ENCODE peak calls at places on chromosome 4, in four cellular contexts. Q, I, K and D are unnamed samples.

GRCh38 chr4:54234497-54235205 is 5.6 kb downstream of the PDGFRA start:
- DNase-seq in K (no peak), I (peak), Q (no peak), D (no peak)

GRCh38 chr4:97153042-97153441 is 990.2 kb downstream of the STPG2 start:
- DNase-seq in K (no peak), I (no peak), Q (no peak), D (no peak)

GRCh38 chr4:24978291-24979072 is 52.3 kb downstream of the LGI2 start:
- DNase-seq in I (no peak), Q (no peak), K (no peak), D (no peak)

GRCh38 chr4:186685744-186686143 is 37.9 kb downstream of the FAT1 start:
- DNase-seq in K (no peak), I (no peak), Q (peak), D (no peak)

GRCh38 chr4:88033309-88033708 is 25.9 kb downstream of the PKD2 start:
- DNase-seq in K (no peak), I (peak), Q (peak), D (peak)

GRCh38 chr4:48791313-48791712 is 11.2 kb upstream of the FRYL start:
- DNase-seq in Q (no peak), K (no peak), I (no peak), D (no peak)

GRCh38 chr4:94947681-94948108 is 189.9 kb downstream of the BMPR1B start:
- DNase-seq in K (no peak), Q (no peak), I (no peak), D (peak)

GRCh38 chr4:149896428-149896827 is 80.8 kb upstream of the IQCM start:
- DNase-seq in I (no peak), Q (peak), K (no peak), D (peak)

GRCh38 chr4:20253272-20253798 is 1.6 kb downstream of the SLIT2 start:
- DNase-seq in Q (peak), K (no peak), I (peak), D (no peak)

GRCh38 chr4:37928896-37929537 is 31.2 kb upstream of the PTTG2 start:
- DNase-seq in I (no peak), Q (no peak), K (no peak), D (no peak)

GRCh38 chr4:176782794-176783193 is 9.9 kb downstream of the VEGFC start:
- DNase-seq in I (no peak), K (no peak), Q (no peak), D (no peak)

GRCh38 chr4:31089815-31090214 is 369.6 kb downstream of the PCDH7 start:
- DNase-seq in Q (peak), K (no peak), I (no peak), D (no peak)

GRCh38 chr4:108449139-108449538 is 171.2 kb upstream of the RPL34 start:
- DNase-seq in I (no peak), Q (no peak), K (no peak), D (no peak)

GRCh38 chr4:148946271-148946670 is 504.1 kb upstream of the NR3C2 start:
- DNase-seq in I (no peak), K (no peak), Q (no peak), D (no peak)

GRCh38 chr4:174154455-174154854 is 129.0 kb downstream of the FBXO8 start:
- DNase-seq in Q (peak), I (no peak), K (no peak), D (peak)

GRCh38 chr4:25351777-25352421 is 25.2 kb upstream of the ANAPC4 start:
- DNase-seq in K (peak), I (no peak), Q (peak), D (peak)

GRCh38 chr4:102335616-102336015 is 9.7 kb downstream of the SLC39A8 start:
- DNase-seq in K (no peak), I (no peak), Q (no peak), D (no peak)

GRCh38 chr4:170875868-170876267 is 786.1 kb upstream of the AADAT start:
- DNase-seq in I (no peak), Q (no peak), K (no peak), D (no peak)

GRCh38 chr4:80206541-80207171 is 9.4 kb downstream of the PRDM8 start:
- DNase-seq in I (no peak), Q (peak), K (no peak), D (no peak)

GRCh38 chr4:158778065-158778711 is 9.4 kb downstream of the FNIP2 start:
- DNase-seq in Q (no peak), I (no peak), K (no peak), D (no peak)

GRCh38 chr4:118712872-118713271 is 27.7 kb downstream of the METTL14 start:
- DNase-seq in Q (peak), I (no peak), K (no peak), D (no peak)

GRCh38 chr4:73308286-73308685 is 49.7 kb upstream of the ANKRD17 start:
- DNase-seq in I (no peak), Q (peak), K (no peak), D (no peak)

GRCh38 chr4:183017962-183018361 is 81.1 kb upstream of the WWC2 start:
- DNase-seq in Q (no peak), I (no peak), K (no peak), D (no peak)

GRCh38 chr4:8225704-8226443 is 26.8 kb downstream of the SH3TC1 start:
- DNase-seq in I (no peak), Q (no peak), K (no peak), D (no peak)

GRCh38 chr4:72505314-72505744 is 63.7 kb downstream of the ADAMTS3 start:
- DNase-seq in I (peak), Q (peak), K (no peak), D (peak)

GRCh38 chr4:24984602-24985532 is 45.9 kb downstream of the LGI2 start:
- DNase-seq in Q (no peak), K (no peak), I (no peak), D (peak)

GRCh38 chr4:14152834-14153519 is 525.5 kb upstream of the BOD1L1 start:
- DNase-seq in Q (no peak), I (no peak), K (no peak), D (no peak)

GRCh38 chr4:173522160-173522873 is 7.7 kb downstream of the HAND2 start:
- DNase-seq in I (no peak), K (no peak), Q (peak), D (peak)

GRCh38 chr4:11367371-11367770 is 61.3 kb downstream of the HS3ST1 start:
- DNase-seq in Q (peak), K (no peak), I (peak), D (no peak)

GRCh38 chr4:80322716-80323115 is 12.8 kb upstream of the CFAP299 start:
- DNase-seq in I (no peak), Q (peak), K (no peak), D (no peak)

GRCh38 chr4:139913398-139913990 is 240.5 kb downstream of the MAML3 start:
- DNase-seq in I (no peak), Q (no peak), K (no peak), D (no peak)

GRCh38 chr4:3486556-3487270 is 23.6 kb downstream of the DOK7 start:
- DNase-seq in K (no peak), I (no peak), Q (no peak), D (no peak)

GRCh38 chr4:83334425-83335241 is at the start of gene HPSE:
- DNase-seq in Q (peak), K (peak), I (peak), D (peak)

GRCh38 chr4:102474736-102475504 is 26.2 kb upstream of the NFKB1 start:
- DNase-seq in Q (no peak), K (no peak), I (no peak), D (peak)

GRCh38 chr4:83618431-83618830 is 82.5 kb downstream of the GPAT3 start:
- DNase-seq in K (no peak), Q (peak), I (no peak), D (peak)

GRCh38 chr4:147340547-147341225 is 140.2 kb upstream of the EDNRA start:
- DNase-seq in Q (peak), K (no peak), I (no peak), D (no peak)

DNA sequence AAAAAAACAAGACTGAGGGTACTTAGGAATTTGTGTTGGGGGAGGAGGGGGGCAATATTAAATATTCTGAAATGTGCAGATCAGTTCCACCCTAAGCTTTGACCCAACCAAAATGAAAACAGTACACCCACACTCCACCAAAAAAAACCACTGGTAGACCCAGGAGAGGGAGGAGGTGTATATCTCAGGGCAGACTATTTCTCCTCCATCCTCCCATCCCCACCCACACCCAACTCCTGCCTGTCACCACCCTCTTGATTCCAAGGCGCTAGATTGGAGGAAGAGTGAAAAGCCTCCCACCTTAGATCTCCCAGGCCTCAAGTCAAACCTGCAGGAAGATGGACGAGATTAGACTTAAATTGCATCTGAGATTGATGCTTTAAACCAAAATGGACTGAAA is 76.6 kb upstream of the SRD5A3 start:
- DNase-seq in I (no peak), Q (no peak), K (no peak), D (no peak)
- H2BK12ac ChIP-seq in I (no peak), Q (no peak), K (no peak), D (no peak)

DNA sequence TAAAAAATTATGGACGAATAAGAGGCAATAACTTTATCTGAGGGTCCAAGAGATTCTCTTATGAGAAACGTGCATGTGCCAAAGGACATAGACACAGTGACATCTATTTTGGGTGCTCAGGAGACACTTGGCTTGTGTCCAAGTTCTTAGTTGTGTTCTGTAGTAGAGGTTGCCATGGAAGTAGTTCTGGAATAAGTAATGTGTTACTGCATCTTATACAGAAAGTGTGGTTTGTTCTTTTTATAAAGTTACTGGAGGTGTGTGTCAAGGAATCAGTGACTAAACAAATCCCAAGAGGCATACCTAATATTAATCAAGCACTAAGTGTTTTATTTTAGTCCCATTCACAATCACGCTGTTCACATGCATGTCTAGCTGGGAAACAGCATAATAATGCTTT is 305.7 kb downstream of the ARHGAP24 start:
- DNase-seq in Q (peak), K (no peak), I (no peak), D (no peak)
- H3K4me3 ChIP-seq in Q (no peak), K (no peak), I (no peak), D (no peak)

GRCh38 chr4:123591875-123592274 is 195.3 kb downstream of the SPRY1 start:
- DNase-seq in I (no peak), K (no peak), Q (no peak), D (no peak)

GRCh38 chr4:123589361-123589760 is 192.8 kb downstream of the SPRY1 start:
- DNase-seq in K (no peak), Q (no peak), I (no peak), D (no peak)

GRCh38 chr4:123587983-123588494 is 191.4 kb downstream of the SPRY1 start:
- DNase-seq in I (no peak), Q (peak), K (no peak), D (peak)

GRCh38 chr4:123585111-123585510 is 188.5 kb downstream of the SPRY1 start:
- DNase-seq in Q (no peak), K (no peak), I (peak), D (no peak)

DNA sequence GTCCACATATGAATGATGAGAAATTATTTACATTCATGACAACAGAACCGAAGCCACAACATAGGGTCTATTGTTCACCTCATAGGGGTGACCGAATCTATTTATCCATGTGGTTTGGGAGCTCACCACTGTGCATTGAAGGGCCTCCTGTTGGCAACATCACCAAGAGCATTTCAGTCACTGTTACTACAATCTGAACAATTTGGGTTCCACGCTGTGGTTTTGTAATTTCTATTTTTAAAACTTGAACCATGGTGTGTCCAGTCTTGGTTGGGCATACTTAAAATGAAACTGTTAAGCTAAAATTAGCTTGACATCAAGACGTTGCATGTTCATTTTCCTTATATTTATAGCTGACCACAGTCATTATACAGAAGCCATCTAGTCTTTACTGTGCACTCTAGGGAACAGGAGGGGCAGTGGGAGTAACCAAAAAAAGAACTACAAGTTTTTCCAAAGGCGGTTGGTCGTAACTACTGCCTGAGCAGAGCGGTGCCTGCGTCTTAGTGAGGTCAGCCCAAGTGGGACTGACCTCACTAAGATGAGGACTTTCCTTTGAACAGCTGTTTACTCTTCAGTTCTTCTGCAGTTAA is 192.1 kb downstream of the SPRY1 start:
- DNase-seq in Q (peak), I (no peak), K (no peak), D (no peak)
- H3K4ac ChIP-seq in Q (peak), I (no peak), K (no peak), D (no peak)

GRCh38 chr4:79150820-79151416 is 174.9 kb downstream of the NAA11 start:
- DNase-seq in K (no peak), I (no peak), Q (no peak), D (no peak)
- H2BK12ac ChIP-seq in K (no peak), I (no peak), Q (no peak), D (no peak)

GRCh38 chr4:2417196-2417764 is 1.2 kb downstream of the ZFYVE28 start:
- DNase-seq in Q (peak), I (no peak), K (no peak), D (peak)
- H3K4me3 ChIP-seq in Q (peak), I (peak), K (peak), D (no peak)

DNA sequence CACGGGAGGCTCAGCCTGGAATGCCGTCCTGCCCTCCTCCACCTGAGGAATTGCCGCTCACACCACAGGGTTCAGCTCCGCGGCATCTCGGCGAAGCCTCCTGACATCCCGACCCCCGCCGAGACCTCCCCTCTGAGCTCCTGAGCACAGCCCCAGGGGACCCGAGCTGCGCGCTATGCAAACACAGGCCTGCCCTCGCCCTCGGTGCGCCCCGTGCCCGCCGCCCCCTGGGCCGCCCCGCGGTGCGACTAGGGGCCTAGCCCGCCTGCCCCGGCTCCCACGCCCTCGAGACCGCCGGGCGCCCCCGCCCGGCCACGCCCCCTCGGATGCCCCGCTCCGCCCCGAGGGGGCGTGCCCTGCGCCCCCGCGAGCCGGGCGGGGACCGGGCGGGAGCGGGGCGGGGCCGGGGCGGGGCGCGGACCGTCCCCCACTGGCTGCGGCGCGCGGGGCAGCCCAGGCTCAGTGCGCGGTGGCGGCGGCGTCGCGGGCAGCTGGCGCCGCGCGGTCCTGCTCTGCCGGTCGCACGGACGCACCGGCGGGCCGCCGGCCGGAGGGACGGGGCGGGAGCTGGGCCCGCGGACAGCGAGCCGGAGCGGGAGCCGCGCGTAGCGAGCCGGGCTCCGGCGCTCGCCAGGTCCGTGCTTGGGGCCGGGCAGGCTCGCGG is at the start of gene FGFR3:
- DNase-seq in K (peak), I (peak), Q (peak), D (peak)
- H3K4ac ChIP-seq in K (no peak), I (peak), Q (no peak), D (no peak)

GRCh38 chr4:151013944-151014343 is 1.1 kb downstream of the LRBA start:
- DNase-seq in Q (no peak), I (no peak), K (no peak), D (no peak)

GRCh38 chr4:151013491-151013890 is 1.6 kb downstream of the LRBA start:
- DNase-seq in K (no peak), Q (no peak), I (no peak), D (no peak)

GRCh38 chr4:151012836-151013235 is 2.2 kb downstream of the LRBA start:
- DNase-seq in K (no peak), Q (no peak), I (no peak), D (peak)

GRCh38 chr4:151015458-151016344 is 617 bp upstream of the LRBA start:
- DNase-seq in I (peak), K (peak), Q (peak), D (peak)

DNA sequence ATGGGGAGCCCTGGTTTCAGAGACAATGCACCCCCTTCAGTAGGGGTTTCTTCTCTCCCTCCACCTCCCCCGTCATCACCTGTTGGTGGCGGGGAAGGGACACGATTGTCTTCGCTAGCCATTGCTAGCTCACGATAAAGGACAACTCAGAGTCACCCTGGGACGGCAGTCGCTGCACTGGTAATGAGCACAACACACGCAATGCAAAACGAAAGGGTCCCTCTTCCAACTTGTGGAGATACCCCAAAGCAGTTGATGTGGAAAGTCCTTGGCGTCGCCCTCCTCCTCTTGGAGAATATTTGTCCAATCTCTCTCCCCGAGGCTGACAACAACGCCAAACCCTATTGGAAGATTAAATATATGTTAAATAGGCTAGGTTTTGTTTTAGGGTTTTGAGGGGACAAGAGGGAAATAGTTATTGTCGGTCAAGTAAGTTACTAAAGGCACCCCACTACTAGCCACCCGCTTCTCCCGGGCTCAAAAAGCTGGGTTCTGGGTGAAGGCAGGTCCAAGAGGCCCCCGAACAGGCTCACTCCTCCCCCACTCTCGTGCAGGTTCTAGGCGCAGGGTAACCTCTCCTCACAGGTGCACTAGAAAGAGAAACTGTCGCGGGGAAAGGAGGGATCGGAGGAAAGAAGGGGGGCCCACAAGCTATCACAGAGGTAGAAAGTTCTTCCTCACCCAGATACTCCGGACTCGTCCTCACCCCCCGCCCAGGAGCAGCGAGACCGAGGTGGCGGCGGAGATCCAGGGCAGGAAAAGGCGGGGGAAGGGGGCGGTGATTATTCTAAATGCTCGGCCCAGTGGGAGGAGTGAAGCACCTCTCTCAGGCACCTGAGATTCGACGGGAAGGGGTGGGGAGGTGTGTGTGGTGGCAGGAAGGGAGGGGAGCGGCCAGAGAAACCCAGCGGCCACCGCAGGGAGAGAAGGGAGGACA is at the start of gene LRBA:
- DNase-seq in Q (peak), I (peak), K (peak), D (peak)
- H2BK12ac ChIP-seq in Q (peak), I (no peak), K (peak), D (peak)

GRCh38 chr4:1326751-1327525 is 20.1 kb upstream of the UVSSA start:
- DNase-seq in K (no peak), Q (no peak), I (no peak), D (no peak)

GRCh38 chr4:1323635-1324442 is 23.2 kb upstream of the UVSSA start:
- DNase-seq in K (no peak), Q (peak), I (no peak), D (peak)

GRCh38 chr4:1325681-1326635 is 21.1 kb upstream of the UVSSA start:
- DNase-seq in I (no peak), K (no peak), Q (no peak), D (no peak)

GRCh38 chr4:1323280-1323634 is 23.8 kb upstream of the UVSSA start:
- DNase-seq in I (no peak), K (no peak), Q (no peak), D (no peak)

DNA sequence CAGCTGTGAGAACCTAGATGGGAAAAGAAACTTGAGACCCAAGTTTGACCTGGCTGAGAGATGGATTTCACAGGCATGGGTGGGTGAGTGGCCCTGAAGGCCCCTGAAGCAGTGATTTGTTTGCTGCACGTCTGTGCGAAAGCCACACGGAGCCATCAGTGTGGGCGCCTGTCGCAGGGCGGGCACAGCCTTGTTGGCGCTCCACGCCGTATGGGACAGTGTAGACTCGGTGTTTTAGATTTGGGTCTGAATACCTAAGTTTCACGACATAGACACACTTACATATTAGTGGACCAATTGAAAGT is 21.9 kb upstream of the UVSSA start:
- DNase-seq in Q (no peak), I (no peak), K (no peak), D (no peak)
- H3K4me3 ChIP-seq in Q (no peak), I (no peak), K (no peak), D (no peak)

GRCh38 chr4:75327804-75328512 is 186.2 kb downstream of the RCHY1 start:
- DNase-seq in Q (peak), K (no peak), I (no peak), D (no peak)
- H3K4ac ChIP-seq in Q (peak), K (no peak), I (no peak), D (no peak)